ENCODE peak calls at places on chromosomes 12 and 14, in eight cellular contexts. U is activated T-helper 1 cell treated with Interleukin-2 at 50 U/mL for 16 hours, H is AG20443, L is tibial artery, Z is BJ, O is B cell, A is COR-L47, E is NCI-H187 treated with DMSO at 0.1 percent for 48 hours. P is an unnamed sample.

GRCh38 chr14:64604854-64605253 is 55.1 kb downstream of the PPP1R36 start:
- DNase-seq in U (no peak), H (no peak), L (no peak), Z (no peak), O (no peak), A (no peak), E (peak), P (no peak)

GRCh38 chr12:82019533-82019932 is 260.4 kb upstream of the PPFIA2 start:
- DNase-seq in U (no peak), H (no peak), L (no peak), Z (no peak), O (no peak), A (no peak), E (no peak), P (no peak)

GRCh38 chr14:101456246-101457159 is 104.8 kb upstream of the DIO3 start:
- DNase-seq in U (no peak), H (no peak), L (peak), Z (no peak), O (no peak), A (no peak), E (no peak), P (no peak)

GRCh38 chr12:71415336-71416231 is 24.0 kb upstream of the LGR5 start:
- DNase-seq in U (no peak), H (peak), L (no peak), Z (no peak), O (no peak), A (peak), E (no peak), P (peak)

GRCh38 chr12:132054983-132055382 is 89.1 kb downstream of the DDX51 start:
- DNase-seq in U (no peak), H (no peak), L (no peak), Z (no peak), O (no peak), A (no peak), E (no peak), P (no peak)

GRCh38 chr14:55160989-55161388 is 30.4 kb downstream of the DLGAP5 start:
- DNase-seq in U (no peak), H (peak), L (no peak), Z (no peak), O (no peak), A (peak), E (peak), P (no peak)

GRCh38 chr14:34629344-34629656 is 648 bp downstream of the SNX6 start:
- DNase-seq in U (no peak), H (no peak), L (no peak), Z (no peak), O (no peak), A (peak), E (no peak), P (no peak)

GRCh38 chr12:12217018-12217359 is 49.9 kb downstream of the LRP6 start:
- DNase-seq in U (no peak), H (no peak), L (no peak), Z (no peak), O (no peak), A (no peak), E (no peak), P (no peak)

GRCh38 chr12:69097619-69098368 is 141.6 kb upstream of the CPSF6 start:
- DNase-seq in U (no peak), H (peak), L (no peak), Z (no peak), O (no peak), A (no peak), E (no peak), P (no peak)

GRCh38 chr12:23980826-23981225 is 31.4 kb upstream of the SOX5 start:
- DNase-seq in U (no peak), H (no peak), L (no peak), Z (no peak), O (no peak), A (no peak), E (no peak), P (no peak)

GRCh38 chr14:100769035-100769939 is 42.6 kb downstream of the DLK1 start:
- DNase-seq in U (no peak), H (no peak), L (peak), Z (no peak), O (no peak), A (no peak), E (no peak), P (no peak)

GRCh38 chr14:23570806-23571483 is 3.4 kb upstream of the AP1G2 start:
- DNase-seq in U (no peak), H (no peak), L (no peak), Z (no peak), O (no peak), A (no peak), E (no peak), P (no peak)

GRCh38 chr14:20469890-20470858 is 968 bp downstream of the PNP start:
- DNase-seq in U (peak), H (peak), L (peak), Z (no peak), O (peak), A (peak), E (peak), P (no peak)

GRCh38 chr12:5458229-5459050 is 26.5 kb downstream of the NTF3 start:
- DNase-seq in U (no peak), H (no peak), L (peak), Z (no peak), O (no peak), A (no peak), E (no peak), P (no peak)

GRCh38 chr12:117204146-117204545 is 13.9 kb upstream of the FBXO21 start:
- DNase-seq in U (no peak), H (no peak), L (no peak), Z (no peak), O (no peak), A (no peak), E (no peak), P (no peak)